ENCODE peak calls at places on chromosomes 5 and 9, in seven cellular contexts. I is lower lobe of right lung; U is small intestine; H is mesenchymal stem cell; A is IMR-90; L is CD8-positive, alpha-beta T cell; R is heart right ventricle. X is an unnamed sample. For H3K36me3, the result is how much of the 10 kb centered on the place peaks cover.

GRCh38 chr5:66315784-66316183 is 171.7 kb downstream of the SREK1 start:
- DNase-seq in I (no peak), U (no peak), H (no peak), A (no peak), L (no peak), R (no peak), X (no peak)

GRCh38 chr5:10563940-10564837 is at the start of gene ANKRD33B:
- DNase-seq in I (peak), U (peak), H (peak), A (peak), L (peak), R (peak), X (peak)

GRCh38 chr9:27450752-27451151 is 73.3 kb upstream of the IFNK start:
- DNase-seq in I (no peak), U (no peak), H (no peak), A (no peak), L (no peak), R (no peak), X (no peak)

GRCh38 chr5:151251001-151251551 is 1.9 kb upstream of the GM2A start:
- DNase-seq in I (no peak), U (peak), H (no peak), A (no peak), L (no peak), R (no peak), X (no peak)

GRCh38 chr9:92637886-92638620 is 31.9 kb downstream of the IPPK start:
- DNase-seq in I (peak), U (no peak), H (no peak), A (no peak), L (peak), R (no peak), X (peak)

GRCh38 chr9:130698514-130698913 is 4.9 kb downstream of the EXOSC2 start:
- DNase-seq in I (peak), U (no peak), H (no peak), A (peak), L (no peak), R (no peak), X (no peak)

GRCh38 chr5:97297063-97297715 is 114.1 kb upstream of the RIOK2 start:
- DNase-seq in I (no peak), U (peak), H (peak), A (peak), L (no peak), R (no peak), X (no peak)

GRCh38 chr5:174223355-174223754 is 177.8 kb downstream of the NSG2 start:
- DNase-seq in I (no peak), U (no peak), H (no peak), A (no peak), L (no peak), R (no peak), X (no peak)

GRCh38 chr9:18245911-18246310 is 228.0 kb upstream of the ADAMTSL1 start:
- DNase-seq in I (no peak), U (no peak), H (no peak), A (peak), L (no peak), R (no peak), X (no peak)

GRCh38 chr9:5670079-5670478 is 41.2 kb downstream of the RIC1 start:
- DNase-seq in I (no peak), U (no peak), H (no peak), A (no peak), L (no peak), R (no peak), X (no peak)

GRCh38 chr9:20921362-20921761 is 110.1 kb downstream of the HACD4 start:
- DNase-seq in I (no peak), U (no peak), H (no peak), A (peak), L (no peak), R (no peak), X (no peak)

GRCh38 chr5:53262348-53262970 is 152.9 kb upstream of the MOCS2 start:
- DNase-seq in I (no peak), U (no peak), H (peak), A (peak), L (no peak), R (no peak), X (no peak)

GRCh38 chr5:147818290-147818689 is 13.2 kb downstream of the SPINK1 start:
- DNase-seq in I (no peak), U (no peak), H (no peak), A (no peak), L (no peak), R (no peak), X (no peak)

GRCh38 chr5:128271859-128272446 is 188.4 kb downstream of the SLC12A2 start:
- DNase-seq in I (no peak), U (no peak), H (peak), A (peak), L (no peak), R (no peak), X (no peak)

GRCh38 chr9:83520292-83520691 is 17.9 kb downstream of the FRMD3 start:
- DNase-seq in I (no peak), U (no peak), H (no peak), A (no peak), L (no peak), R (no peak), X (no peak)

GRCh38 chr5:18394154-18394804 is 760.0 kb downstream of the TAF11L14 start:
- DNase-seq in I (peak), U (peak), H (peak), A (peak), L (no peak), R (peak), X (no peak)

GRCh38 chr9:99299214-99300102 is 77.4 kb downstream of the SEC61B start:
- DNase-seq in I (no peak), U (no peak), H (peak), A (peak), L (no peak), R (no peak), X (no peak)

GRCh38 chr5:178280631-178281030 is 48.0 kb upstream of the PHYKPL start:
- DNase-seq in I (peak), U (no peak), H (no peak), A (no peak), L (no peak), R (no peak), X (no peak)

GRCh38 chr5:178279723-178280438 is 47.3 kb upstream of the PHYKPL start:
- DNase-seq in I (peak), U (peak), H (peak), A (peak), L (peak), R (peak), X (no peak)

GRCh38 chr5:178279026-178279722 is 46.6 kb upstream of the PHYKPL start:
- DNase-seq in I (peak), U (no peak), H (no peak), A (no peak), L (no peak), R (no peak), X (no peak)

GRCh38 chr5:178282391-178282790 is 49.8 kb upstream of the PHYKPL start:
- DNase-seq in I (peak), U (no peak), H (no peak), A (no peak), L (no peak), R (no peak), X (no peak)

DNA sequence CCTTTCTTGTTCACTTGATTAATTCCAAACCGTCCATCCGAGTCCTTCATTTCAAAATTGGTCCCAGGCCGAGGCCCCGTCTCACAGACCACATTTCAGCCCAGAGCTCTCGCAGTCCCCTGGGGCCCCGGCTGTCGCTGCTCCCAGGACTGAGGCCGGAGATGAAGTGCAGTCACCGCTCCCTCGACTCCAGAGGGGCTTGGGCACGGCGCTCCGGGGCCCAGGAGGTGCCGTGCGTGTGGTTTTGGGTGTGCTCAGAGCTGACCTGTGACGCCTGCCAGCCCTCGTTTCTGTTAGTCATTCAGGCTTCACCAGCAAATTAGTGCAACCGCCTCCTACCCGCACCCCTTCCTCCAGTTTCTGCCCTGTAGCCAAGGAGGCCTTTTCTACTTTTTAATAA is 48.7 kb upstream of the PHYKPL start:
- DNase-seq in I (peak), U (no peak), H (no peak), A (no peak), L (no peak), R (no peak), X (no peak)
- H3K27ac ChIP-seq in I (no peak), U (no peak), H (no peak), A (no peak), L (no peak), R (no peak), X (no peak)

GRCh38 chr5:1488882-1489680 is 34.7 kb downstream of the LPCAT1 start:
- DNase-seq in I (no peak), U (no peak), H (peak), A (peak), L (no peak), R (no peak), X (no peak)
- H3K36me3 ChIP-seq in I (half or more), U (under half), H (half or more), A (half or more), L (under half), R (under half), X (half or more)

GRCh38 chr5:137498736-137499505 is at the start of gene SPOCK1:
- DNase-seq in I (peak), U (peak), H (peak), A (peak), L (peak), R (peak), X (no peak)

GRCh38 chr5:137497396-137498290 is 1.5 kb downstream of the SPOCK1 start:
- DNase-seq in I (no peak), U (no peak), H (no peak), A (no peak), L (no peak), R (no peak), X (no peak)

GRCh38 chr5:137498301-137498735 is 808 bp downstream of the SPOCK1 start:
- DNase-seq in I (no peak), U (no peak), H (no peak), A (no peak), L (no peak), R (peak), X (no peak)

GRCh38 chr5:137500616-137501225 is 1.6 kb upstream of the SPOCK1 start:
- DNase-seq in I (no peak), U (no peak), H (no peak), A (no peak), L (no peak), R (no peak), X (no peak)

GRCh38 chr5:137496919-137497318 is 2.2 kb downstream of the SPOCK1 start:
- DNase-seq in I (no peak), U (no peak), H (no peak), A (no peak), L (no peak), R (no peak), X (no peak)
- H3K4me3 ChIP-seq in I (no peak), U (no peak), H (peak), A (no peak), L (no peak), R (no peak), X (no peak)

DNA sequence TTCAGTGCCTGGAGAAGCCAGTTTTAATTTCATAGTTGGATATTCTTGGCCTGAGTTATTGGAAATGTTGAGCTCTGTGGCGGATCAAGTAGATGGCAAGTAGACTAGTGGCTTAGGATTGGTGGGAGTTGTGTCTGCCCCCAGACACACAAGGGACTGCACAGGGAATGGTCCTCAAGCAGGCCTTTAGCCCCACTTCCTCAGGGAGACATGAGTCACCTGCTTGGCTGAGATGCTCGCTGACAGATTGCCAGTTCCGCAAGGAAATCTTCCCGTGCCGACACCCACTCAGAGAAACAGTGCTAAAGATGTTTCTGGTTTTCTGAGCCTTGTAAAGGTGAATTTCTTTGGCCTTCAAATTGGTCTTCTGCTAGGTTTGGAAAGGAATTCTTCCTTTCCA is 18.8 kb upstream of the CATSPER3 start:
- DNase-seq in I (no peak), U (no peak), H (no peak), A (peak), L (no peak), R (no peak), X (no peak)
- H3K27ac ChIP-seq in I (no peak), U (no peak), H (no peak), A (no peak), L (no peak), R (no peak), X (no peak)

DNA sequence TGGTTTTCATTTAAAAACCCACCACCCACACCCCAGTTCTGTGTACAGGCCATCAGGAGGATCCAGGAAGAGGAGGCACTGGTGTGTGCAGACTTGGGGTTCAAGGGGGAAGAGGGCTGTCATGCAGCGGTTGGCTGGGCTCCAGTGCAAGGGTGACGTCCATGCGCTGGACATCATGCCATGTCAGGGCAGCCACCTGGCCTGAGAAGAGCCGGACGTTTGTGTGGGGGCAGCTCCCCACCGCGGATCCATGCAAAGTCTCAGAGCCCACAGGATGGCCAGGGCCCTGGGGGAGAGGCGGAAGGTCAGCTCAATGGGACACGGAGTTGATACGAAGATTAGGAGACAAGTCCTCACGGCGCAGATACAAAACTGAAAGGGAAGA is 11.1 kb downstream of the BRD9 start:
- DNase-seq in I (no peak), U (no peak), H (no peak), A (no peak), L (no peak), R (no peak), X (no peak)
- H3K36me3 ChIP-seq in I (half or more), U (under half), H (half or more), A (half or more), L (half or more), R (under half), X (half or more)

GRCh38 chr9:87732344-87732743 is 6.4 kb downstream of the CTSL start:
- DNase-seq in I (no peak), U (no peak), H (no peak), A (no peak), L (no peak), R (no peak), X (no peak)
- H3K4me3 ChIP-seq in I (no peak), U (no peak), H (no peak), A (no peak), L (no peak), R (no peak), X (no peak)

GRCh38 chr5:27140831-27141230 is 102.4 kb upstream of the CDH9 start:
- DNase-seq in I (no peak), U (no peak), H (peak), A (no peak), L (no peak), R (no peak), X (no peak)

DNA sequence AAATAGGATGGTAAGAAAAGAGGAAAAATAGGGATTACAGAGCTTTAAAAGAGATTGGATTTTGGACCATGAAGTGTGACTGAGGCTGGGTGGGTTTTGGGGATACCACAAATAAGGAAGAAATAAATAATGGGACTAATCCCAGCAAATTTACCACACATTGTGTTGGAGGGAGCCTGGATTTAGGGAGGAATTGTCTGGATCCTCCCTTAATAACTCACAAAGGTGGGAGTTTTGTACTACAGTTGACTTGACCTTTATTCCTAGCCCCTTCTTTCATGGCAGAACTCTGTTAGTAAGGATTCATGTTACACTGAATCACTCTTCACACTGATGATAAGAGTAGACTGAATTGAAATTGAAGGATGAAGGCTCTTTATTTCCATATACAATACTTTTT is 98.9 kb upstream of the CDH9 start:
- DNase-seq in I (no peak), U (no peak), H (no peak), A (no peak), L (no peak), R (no peak), X (no peak)
- H3K27ac ChIP-seq in I (no peak), U (no peak), H (no peak), A (no peak), L (no peak), R (no peak), X (no peak)

GRCh38 chr9:134791009-134791408 is 89.6 kb upstream of the FCN2 start:
- DNase-seq in I (no peak), U (no peak), H (no peak), A (no peak), L (no peak), R (no peak), X (no peak)

GRCh38 chr9:134792627-134793026 is 88.0 kb upstream of the FCN2 start:
- DNase-seq in I (no peak), U (no peak), H (no peak), A (no peak), L (no peak), R (no peak), X (no peak)

GRCh38 chr9:134787601-134788531 is 92.7 kb upstream of the FCN2 start:
- DNase-seq in I (no peak), U (no peak), H (no peak), A (no peak), L (no peak), R (no peak), X (no peak)

GRCh38 chr9:134785325-134786108 is 95.1 kb upstream of the FCN2 start:
- DNase-seq in I (no peak), U (no peak), H (no peak), A (no peak), L (no peak), R (peak), X (no peak)

GRCh38 chr9:134789168-134789567 is 91.4 kb upstream of the FCN2 start:
- DNase-seq in I (no peak), U (no peak), H (no peak), A (no peak), L (no peak), R (peak), X (no peak)
- H3K36me3 ChIP-seq in I (under half), U (under half), H (half or more), A (half or more), L (under half), R (under half), X (half or more)

GRCh38 chr9:97858393-97858713 is 5.3 kb downstream of the FOXE1 start:
- DNase-seq in I (no peak), U (no peak), H (no peak), A (no peak), L (no peak), R (no peak), X (no peak)
- H3K4me3 ChIP-seq in I (no peak), U (no peak), H (peak), A (no peak), L (no peak), R (no peak), X (no peak)

DNA sequence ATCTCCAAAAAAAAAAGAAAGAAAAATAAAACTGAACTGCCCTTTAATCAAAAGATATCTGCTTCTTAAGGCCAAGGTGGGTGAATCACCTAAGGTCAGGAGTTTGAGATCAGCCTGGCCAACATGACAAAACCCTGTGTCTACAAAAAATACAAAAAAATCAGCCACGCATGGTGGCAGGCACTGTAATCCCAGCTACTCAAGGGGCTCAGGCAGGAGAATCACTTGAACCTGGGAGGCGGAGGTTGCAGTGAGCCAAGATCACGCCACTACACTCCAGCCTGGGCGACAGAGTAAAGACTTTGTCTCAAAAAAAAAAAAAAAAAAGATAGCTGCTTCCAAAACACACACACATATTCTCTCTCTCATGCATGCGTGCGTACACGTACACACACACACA is 17.8 kb downstream of the SCAI start:
- DNase-seq in I (no peak), U (no peak), H (no peak), A (no peak), L (no peak), R (no peak), X (no peak)
- H3K27ac ChIP-seq in I (no peak), U (peak), H (no peak), A (peak), L (no peak), R (no peak), X (peak)

X was measured in ascending aorta.